ENCODE peak calls at places on chromosomes 1 and 21, in four cellular contexts. P is GM23338, O is hepatocyte, K is OCI-LY7. G is an unnamed sample. For H3K9me2, the result is how much of the 10 kb centered on the place peaks cover.

GRCh38 chr1:62077821-62078220 is 116.8 kb upstream of the L1TD1 start:
- DNase-seq in P (no peak), O (no peak), K (no peak), G (no peak)

GRCh38 chr1:19035356-19036048 is 79.0 kb upstream of the IFFO2 start:
- DNase-seq in P (no peak), K (peak), O (no peak), G (no peak)

GRCh38 chr1:97243973-97244560 is 522.5 kb downstream of the PTBP2 start:
- DNase-seq in K (peak), P (peak), O (peak), G (peak)

GRCh38 chr21:45264919-45265515 is 22.7 kb downstream of the POFUT2 start:
- DNase-seq in P (no peak), K (no peak), O (peak), G (no peak)

GRCh38 chr1:231338270-231339128 is at the start of gene SPRTN:
- DNase-seq in O (no peak), K (peak), P (peak), G (peak)

GRCh38 chr1:235100124-235100801 is 28.4 kb downstream of the TOMM20 start:
- DNase-seq in P (peak), O (no peak), K (peak), G (no peak)

GRCh38 chr1:23126801-23127200 is 41.9 kb downstream of the LUZP1 start:
- DNase-seq in P (no peak), O (no peak), K (no peak), G (peak)

GRCh38 chr1:200410566-200410878 is 686 bp upstream of the ZNF281 start:
- DNase-seq in P (peak), K (peak), O (peak), G (peak)

GRCh38 chr1:188672153-188672552 is 1805.5 kb downstream of the BRINP3 start:
- DNase-seq in K (no peak), P (no peak), O (no peak), G (no peak)

GRCh38 chr1:165235777-165236285 is 120.7 kb downstream of the LMX1A start:
- DNase-seq in P (peak), O (peak), K (no peak), G (no peak)

GRCh38 chr1:1324524-1325287 is at the start of the genes CPTP and INTS11:
- DNase-seq in P (peak), K (peak), O (peak), G (peak)

GRCh38 chr1:93313026-93313425 is 32.7 kb upstream of the DR1 start:
- DNase-seq in K (no peak), O (no peak), P (no peak), G (no peak)

GRCh38 chr1:93317943-93318342 is 27.8 kb upstream of the DR1 start:
- DNase-seq in O (no peak), P (no peak), K (no peak), G (no peak)

GRCh38 chr1:93321720-93322119 is 24.0 kb upstream of the DR1 start:
- DNase-seq in K (no peak), O (no peak), P (no peak), G (no peak)

GRCh38 chr1:93322349-93322748 is 23.4 kb upstream of the DR1 start:
- DNase-seq in K (no peak), P (no peak), O (no peak), G (no peak)

DNA sequence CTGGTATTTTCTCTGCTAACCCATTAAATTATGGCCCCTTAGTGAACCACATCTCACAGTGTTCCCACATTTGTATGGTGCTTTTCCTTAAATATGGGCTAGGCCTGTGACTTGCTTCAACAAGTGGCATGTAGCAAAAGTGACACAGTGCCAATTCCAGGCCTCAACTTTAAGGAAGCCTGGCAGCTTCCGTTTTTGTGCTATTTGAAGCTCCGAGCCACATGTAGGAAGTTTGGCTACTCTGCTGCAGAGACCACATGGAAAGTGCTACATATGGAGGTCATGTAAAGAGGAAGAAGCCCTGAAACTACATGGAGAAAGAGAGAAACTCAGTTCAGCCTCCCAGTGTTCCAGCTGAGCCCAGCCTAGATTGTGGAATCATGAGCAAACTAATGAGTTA is 28.5 kb upstream of the DR1 start:
- DNase-seq in P (no peak), O (no peak), K (no peak), G (no peak)
- H3K9me2 ChIP-seq in P (under half), O (under half), K (under half), G (under half)

GRCh38 chr1:38089712-38090360 is 43.2 kb upstream of the POU3F1 start:
- DNase-seq in K (no peak), O (no peak), P (no peak), G (no peak)
- H3K9me2 ChIP-seq in K (under half), O (under half), P (under half), G (under half)

GRCh38 chr1:103069201-103069600 is 39.1 kb downstream of the COL11A1 start:
- DNase-seq in P (no peak), K (no peak), O (no peak), G (no peak)
- H3K9me2 ChIP-seq in P (under half), K (under half), O (under half), G (under half)

DNA sequence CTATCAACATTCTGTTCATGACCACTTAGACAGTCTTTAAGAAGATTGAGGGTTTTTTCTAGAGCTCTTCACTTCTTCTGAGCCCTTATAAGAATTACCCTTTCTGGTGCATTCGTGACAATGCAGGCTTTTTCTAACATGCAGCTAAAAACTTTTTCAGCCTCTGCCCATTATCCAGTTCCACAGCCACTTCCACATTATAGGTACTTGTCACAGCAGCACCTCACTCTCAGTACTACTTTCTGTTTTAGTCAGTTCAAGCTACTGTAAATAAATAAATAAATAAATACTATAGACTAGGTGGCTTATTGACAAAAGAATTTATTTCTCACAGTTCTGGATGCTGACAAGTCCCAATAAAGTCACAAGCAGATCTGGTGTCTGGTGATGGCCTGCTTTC is 284.4 kb upstream of the PKN2 start:
- DNase-seq in P (no peak), O (no peak), K (no peak), G (no peak)
- H3K9me2 ChIP-seq in P (under half), O (under half), K (under half), G (under half)

GRCh38 chr1:47935163-47935562 is 62.0 kb downstream of the TRABD2B start:
- DNase-seq in O (no peak), K (no peak), P (no peak), G (no peak)

GRCh38 chr1:47931395-47931794 is 65.8 kb downstream of the TRABD2B start:
- DNase-seq in K (peak), O (no peak), P (peak), G (no peak)

GRCh38 chr1:47934243-47934805 is 62.9 kb downstream of the TRABD2B start:
- DNase-seq in O (peak), P (peak), K (no peak), G (peak)

GRCh38 chr1:47930215-47930885 is 66.8 kb downstream of the TRABD2B start:
- DNase-seq in P (no peak), K (no peak), O (peak), G (no peak)

GRCh38 chr1:47932744-47933143 is 64.4 kb downstream of the TRABD2B start:
- DNase-seq in K (no peak), O (no peak), P (no peak), G (no peak)
- H3K9me2 ChIP-seq in K (under half), O (under half), P (under half), G (under half)

G was measured in GM23248.